ENCODE peak calls at places on chromosome 19, in ten cellular contexts. A is SK-N-SH, X is GM23248, I is hepatocyte, C is PC-3, M is PC-9, L is GM23338, G is HCT116, F is OCI-LY7, W is MM.1S. B is an unnamed sample.

GRCh38 chr19:50334741-50335421 is 5.7 kb upstream of the KCNC3 start:
- DNase-seq in W (no peak), M (no peak), I (no peak), L (no peak), X (no peak), G (no peak), A (no peak), F (no peak), C (no peak), B (no peak)

GRCh38 chr19:17755977-17756670 is 4.8 kb downstream of the FCHO1 start:
- DNase-seq in F (peak; percentile 91), W (no peak), I (peak; percentile 49), L (peak; percentile 87), A (peak; percentile 78), M (peak; percentile 29), X (no peak), C (peak; percentile 22), G (no peak), B (peak; percentile 92)

GRCh38 chr19:41353466-41354342 is at the start of gene TGFB1:
- DNase-seq in L (peak; percentile 86), A (peak; percentile 96), X (peak; percentile 94), G (peak; percentile 63), I (peak; percentile 92), F (peak; percentile 93), W (peak; percentile 84), M (peak; percentile 91), C (peak; percentile 77), B (peak; percentile 96)

GRCh38 chr19:14091885-14092462 is 1.4 kb upstream of the SAMD1 start:
- DNase-seq in G (no peak), L (peak; percentile 65), F (peak; percentile 63), I (no peak), M (no peak), W (no peak), C (no peak), X (peak; percentile 34), A (no peak), B (peak; percentile 73)

GRCh38 chr19:22784051-22784450 is at the start of gene ZNF99:
- DNase-seq in A (no peak), F (no peak), G (no peak), M (no peak), I (no peak), W (peak; percentile 13), X (no peak), L (no peak), C (no peak), B (no peak)

GRCh38 chr19:39595950-39596349 is 6.4 kb upstream of the LGALS13 start:
- DNase-seq in G (no peak), X (no peak), C (peak; percentile 55), W (no peak), I (no peak), F (no peak), M (no peak), A (no peak), L (no peak), B (no peak)

GRCh38 chr19:7980168-7980567 is 25.3 kb downstream of the ELAVL1 start:
- DNase-seq in A (no peak), W (no peak), I (no peak), C (no peak), M (no peak), G (no peak), L (no peak), F (no peak), X (no peak), B (no peak)

GRCh38 chr19:7874080-7874856 is at the start of gene PRR36:
- DNase-seq in X (no peak), M (peak; percentile 76), A (peak; percentile 93), W (no peak), C (peak; percentile 80), L (peak; percentile 91), I (peak; percentile 76), F (no peak), G (no peak), B (no peak)

GRCh38 chr19:2014731-2015610 is 543 bp downstream of the BTBD2 start:
- DNase-seq in A (peak; percentile 59), M (no peak), C (no peak), I (peak; percentile 65), X (peak; percentile 67), G (no peak), W (peak; percentile 36), L (peak; percentile 65), F (peak; percentile 64), B (peak; percentile 73)

GRCh38 chr19:17949956-17950309 is 17.0 kb upstream of the KCNN1 start:
- DNase-seq in I (no peak), G (no peak), F (no peak), A (no peak), C (peak; percentile 14), L (peak; percentile 77), X (no peak), W (no peak), M (no peak), B (no peak)

DNA sequence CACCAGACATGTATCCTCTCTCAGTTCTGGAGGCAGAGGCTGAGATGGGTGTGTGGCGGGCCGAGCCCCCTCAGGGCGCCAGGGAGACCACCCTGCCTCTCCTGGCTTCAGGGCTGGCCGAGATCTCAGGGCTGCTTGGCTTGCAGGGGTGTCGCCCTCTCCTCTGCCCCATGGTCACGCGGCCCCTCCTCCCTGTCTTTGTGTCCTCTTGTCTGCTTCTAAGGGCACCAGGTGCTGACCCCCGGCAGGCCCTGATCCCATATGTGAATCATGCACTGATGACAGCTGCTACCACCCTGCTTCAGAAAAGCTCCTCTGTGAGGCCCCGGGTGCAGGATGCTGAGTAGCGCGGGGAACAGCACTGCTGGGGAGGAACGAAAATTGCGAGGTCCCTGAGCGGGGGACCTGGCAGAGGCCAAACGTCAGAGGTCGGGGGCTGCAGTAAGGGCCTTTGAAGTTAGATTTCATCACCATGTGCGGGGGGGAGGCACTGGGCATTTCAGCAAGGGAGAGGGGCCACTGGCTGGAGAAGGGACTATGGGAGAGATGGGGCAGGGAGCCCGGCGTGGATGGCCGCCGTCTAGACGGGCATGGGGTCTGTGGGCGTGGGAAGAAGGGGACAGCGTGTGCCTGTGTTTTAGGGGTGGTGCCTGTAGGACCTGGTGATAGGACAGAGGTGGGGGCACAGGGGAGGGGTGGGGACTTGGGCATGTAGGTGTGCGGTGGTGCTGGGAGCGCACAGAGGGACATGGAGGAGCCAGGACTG is 125.2 kb downstream of the KDM4B start:
- DNase-seq in C (no peak), M (no peak), F (no peak), X (no peak), I (no peak), W (no peak), A (no peak), L (no peak), G (no peak), B (no peak)
- H3K9me2 ChIP-seq in C (no peaks in the 10 kb centered on the region), M (no peaks in the 10 kb centered on the region), F (no peaks in the 10 kb centered on the region), X (no peaks in the 10 kb centered on the region), I (no peaks in the 10 kb centered on the region), W (no peaks in the 10 kb centered on the region), A (no peaks in the 10 kb centered on the region), L (no peaks in the 10 kb centered on the region), G (no peaks in the 10 kb centered on the region), B (no peaks in the 10 kb centered on the region)

GRCh38 chr19:47695533-47696262 is 17.5 kb upstream of the EHD2 start:
- DNase-seq in I (no peak), L (no peak), X (no peak), W (no peak), F (no peak), M (no peak), A (no peak), C (no peak), G (no peak), B (no peak)

GRCh38 chr19:47699360-47699917 is 13.8 kb upstream of the EHD2 start:
- DNase-seq in X (peak; percentile 61), I (peak; percentile 69), G (no peak), W (no peak), A (peak; percentile 95), F (peak; percentile 60), C (peak; percentile 43), L (peak; percentile 83), M (peak; percentile 53), B (peak; percentile 85)

GRCh38 chr19:47696635-47697034 is 16.6 kb upstream of the EHD2 start:
- DNase-seq in W (no peak), M (no peak), G (no peak), A (peak; percentile 33), F (no peak), I (no peak), C (no peak), X (no peak), L (no peak), B (no peak)

GRCh38 chr19:47698631-47699359 is 14.4 kb upstream of the EHD2 start:
- DNase-seq in C (no peak), F (no peak), W (no peak), X (no peak), M (no peak), A (no peak), G (no peak), L (no peak), I (no peak), B (no peak)

DNA sequence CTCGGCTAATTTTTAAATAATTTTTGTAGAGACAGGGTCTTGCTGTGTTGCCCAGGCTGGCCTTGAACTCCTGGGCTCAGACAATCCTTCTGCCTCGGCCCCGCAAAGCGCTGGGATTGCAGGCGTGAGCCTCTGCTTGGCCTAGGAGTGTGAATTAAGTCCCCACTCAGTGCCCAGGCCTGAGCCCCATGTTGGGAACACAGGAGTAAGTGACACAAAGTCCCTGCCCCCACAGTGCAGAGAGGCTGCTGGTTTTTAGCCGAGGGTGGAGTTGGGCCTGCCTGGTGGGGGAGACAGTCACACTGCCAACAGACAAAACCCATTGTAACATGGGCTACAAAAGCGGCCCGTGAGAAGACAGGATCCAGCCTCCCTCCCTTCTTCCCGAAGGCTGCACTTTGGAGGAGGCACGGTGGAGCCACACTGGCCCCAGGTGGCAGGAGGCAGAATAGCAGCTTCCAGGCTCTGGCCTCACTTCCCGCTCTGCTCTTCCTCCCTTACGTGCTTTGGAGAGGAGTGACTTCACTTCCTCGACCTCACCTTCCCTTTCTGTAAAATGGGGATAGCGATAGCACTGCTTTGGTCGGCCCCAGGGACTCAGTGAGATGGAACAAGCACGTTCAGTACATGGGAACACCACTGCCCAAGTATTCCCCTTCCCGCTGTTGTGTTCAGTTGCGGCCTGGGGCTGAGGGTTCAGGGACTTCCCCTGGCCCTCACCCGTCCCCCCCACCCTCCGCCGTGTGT is 15.2 kb upstream of the EHD2 start:
- DNase-seq in L (peak; percentile 95), F (peak; percentile 76), X (peak; percentile 91), C (peak; percentile 83), G (peak; percentile 68), A (peak; percentile 92), I (peak; percentile 90), W (peak; percentile 24), M (peak; percentile 78), B (peak; percentile 89)
- H3K27ac ChIP-seq in L (peak overlapping the region; percentile 71), F (peak overlapping the region; percentile 16), X (peak overlapping the region; percentile 47), C (peak overlapping the region; percentile 30), G (peak overlapping the region; percentile 49), A (peak overlapping the region; percentile 39), I (peak overlapping the region; percentile 25), W (no peak overlapping the region), M (peak overlapping the region; percentile 27), B (no peak overlapping the region)

DNA sequence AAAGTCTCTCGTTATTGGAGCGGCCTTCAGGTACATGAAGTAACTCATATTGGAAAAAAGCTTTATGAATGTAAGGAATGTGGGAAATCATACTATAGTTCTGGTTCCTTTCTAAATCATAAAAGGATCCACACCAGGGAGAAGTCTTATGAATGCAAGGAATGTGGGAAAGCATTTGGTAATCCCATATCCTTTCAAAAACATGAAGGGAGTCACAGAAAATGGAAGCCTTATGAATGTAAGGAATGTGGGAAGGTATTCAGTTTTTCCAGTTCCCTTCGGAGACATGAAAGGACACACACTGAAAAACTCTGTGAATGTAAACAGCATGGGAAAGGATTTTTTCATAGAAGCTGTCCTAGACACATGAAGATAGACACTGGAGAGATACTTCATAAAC is 27.9 kb downstream of the ZNF20 start:
- DNase-seq in C (no peak), X (no peak), M (no peak), L (peak; percentile 53), F (no peak), I (no peak), W (no peak), A (no peak), G (no peak), B (peak; percentile 39)
- H3K9me2 ChIP-seq in C (no peaks in the 10 kb centered on the region), X (no peaks in the 10 kb centered on the region), M (no peaks in the 10 kb centered on the region), L (peaks cover 6% of the 10 kb centered on the region), F (no peaks in the 10 kb centered on the region), I (no peaks in the 10 kb centered on the region), W (no peaks in the 10 kb centered on the region), A (no peaks in the 10 kb centered on the region), G (no peaks in the 10 kb centered on the region), B (no peaks in the 10 kb centered on the region)

GRCh38 chr19:15293751-15294505 is 38.4 kb downstream of the BRD4 start:
- DNase-seq in G (no peak), I (no peak), M (no peak), X (peak; percentile 63), F (no peak), A (peak; percentile 54), L (peak; percentile 53), W (peak; percentile 17), C (no peak), B (no peak)
- H3K27ac ChIP-seq in G (no peak overlapping the region), I (peak overlapping the region; percentile 75), M (no peak overlapping the region), X (peak overlapping the region; percentile 65), F (peak overlapping the region; percentile 84), A (peak overlapping the region; percentile 7), L (peak overlapping the region; percentile 63), W (peak overlapping the region; percentile 68), C (no peak overlapping the region), B (peak overlapping the region; percentile 57)